ENCODE peak calls at places on chromosome 7, in four cellular contexts. P, I, D and H are unnamed samples.

GRCh38 chr7:90825779-90826178 is 229.7 kb downstream of the CDK14 start:
- DNase-seq in P (no peak), I (peak; percentile 60), D (no peak), H (no peak)

GRCh38 chr7:79272066-79272669 is 181.3 kb downstream of the MAGI2 start:
- DNase-seq in P (no peak), I (no peak), D (peak; percentile 27), H (peak; percentile 75)

GRCh38 chr7:51187941-51188340 is 128.7 kb downstream of the COBL start:
- DNase-seq in P (no peak), I (no peak), D (peak; percentile 84), H (no peak)

GRCh38 chr7:98568891-98569290 is 48.2 kb upstream of the NPTX2 start:
- DNase-seq in P (no peak), I (peak; percentile 18), D (peak; percentile 30), H (no peak)

GRCh38 chr7:102079140-102080002 is 207.3 kb upstream of the SH2B2 start:
- DNase-seq in P (no peak), I (no peak), D (no peak), H (no peak)

GRCh38 chr7:111511845-111512244 is 50.4 kb downstream of the IMMP2L start:
- DNase-seq in P (no peak), I (no peak), D (no peak), H (no peak)

GRCh38 chr7:6121141-6121540 is 90.0 kb downstream of the ANKRD61 start:
- DNase-seq in P (no peak), I (no peak), D (no peak), H (no peak)

GRCh38 chr7:134811798-134812197 is 32.4 kb downstream of the CALD1 start:
- DNase-seq in P (no peak), I (peak; percentile 59), D (no peak), H (no peak)

GRCh38 chr7:11327633-11328032 is 354.0 kb downstream of the PHF14 start:
- DNase-seq in P (no peak), I (no peak), D (no peak), H (no peak)

GRCh38 chr7:96855139-96855538 is 145.5 kb upstream of the SEM1 start:
- DNase-seq in P (no peak), I (no peak), D (no peak), H (no peak)

GRCh38 chr7:106430103-106430502 is 145.3 kb upstream of the NAMPT start:
- DNase-seq in P (no peak), I (no peak), D (no peak), H (no peak)

GRCh38 chr7:141012044-141012685 is 2.6 kb downstream of the MRPS33 start:
- DNase-seq in P (peak; percentile 50), I (peak; percentile 12), D (peak; percentile 80), H (peak; percentile 71)

GRCh38 chr7:99290980-99291607 is 18.5 kb downstream of the MYH16 start:
- DNase-seq in P (no peak), I (no peak), D (no peak), H (no peak)

GRCh38 chr7:150860291-150860977 is 8.1 kb downstream of the AOC1 start:
- DNase-seq in P (no peak), I (no peak), D (no peak), H (no peak)

GRCh38 chr7:1533569-1534329 is 3.2 kb downstream of the MAFK start:
- DNase-seq in P (no peak), I (peak; percentile 76), D (no peak), H (peak; percentile 86)

GRCh38 chr7:106153891-106154449 is 41.9 kb upstream of the SYPL1 start:
- DNase-seq in P (peak; percentile 18), I (peak; percentile 32), D (peak; percentile 94), H (peak; percentile 89)

GRCh38 chr7:139452948-139453672 is 30.4 kb downstream of the KLRG2 start:
- DNase-seq in P (no peak), I (no peak), D (no peak), H (no peak)

GRCh38 chr7:131562941-131563340 is 6.5 kb upstream of the PODXL start:
- DNase-seq in P (no peak), I (no peak), D (no peak), H (no peak)

GRCh38 chr7:48261696-48262095 is 90.4 kb downstream of the ABCA13 start:
- DNase-seq in P (no peak), I (no peak), D (no peak), H (no peak)

GRCh38 chr7:155211173-155211572 is 86.5 kb upstream of the INSIG1 start:
- DNase-seq in P (no peak), I (no peak), D (no peak), H (no peak)

GRCh38 chr7:128705891-128706333 is 33.2 kb upstream of the CALU start:
- DNase-seq in P (no peak), I (no peak), D (no peak), H (no peak)

GRCh38 chr7:106038916-106039315 is 73.2 kb downstream of the SYPL1 start:
- DNase-seq in P (no peak), I (no peak), D (no peak), H (no peak)

GRCh38 chr7:132286836-132287235 is 289.4 kb downstream of the PLXNA4 start:
- DNase-seq in P (no peak), I (no peak), D (no peak), H (no peak)

GRCh38 chr7:11213246-11213645 is 239.6 kb downstream of the PHF14 start:
- DNase-seq in P (no peak), I (no peak), D (no peak), H (no peak)

GRCh38 chr7:26958834-26959233 is 94.4 kb upstream of the SKAP2 start:
- DNase-seq in P (no peak), I (peak; percentile 82), D (no peak), H (no peak)

GRCh38 chr7:139825666-139826290 is 3.3 kb upstream of the TBXAS1 start:
- DNase-seq in P (no peak), I (no peak), D (no peak), H (peak; percentile 58)

GRCh38 chr7:22578048-22578770 is 78.2 kb upstream of the STEAP1B start:
- DNase-seq in P (no peak), I (peak; percentile 79), D (no peak), H (no peak)

GRCh38 chr7:73811760-73812168 is 19.0 kb upstream of the CLDN4 start:
- DNase-seq in P (no peak), I (no peak), D (peak; percentile 35), H (peak; percentile 76)

GRCh38 chr7:90472805-90473540 is 3.5 kb downstream of the PTTG1IP2 start:
- DNase-seq in P (no peak), I (no peak), D (no peak), H (no peak)

GRCh38 chr7:106284516-106285050 is at the start of gene NAMPT:
- DNase-seq in P (peak; percentile 8), I (no peak), D (peak; percentile 30), H (peak; percentile 61)

GRCh38 chr7:106018566-106019338 is 55.7 kb downstream of the CDHR3 start:
- DNase-seq in P (no peak), I (no peak), D (no peak), H (no peak)

GRCh38 chr7:117230276-117231046 is 92.4 kb downstream of the WNT2 start:
- DNase-seq in P (no peak), I (no peak), D (no peak), H (peak; percentile 14)

GRCh38 chr7:121624922-121625321 is 228.8 kb upstream of the FAM3C start:
- DNase-seq in P (no peak), I (no peak), D (peak; percentile 52), H (no peak)